ENCODE peak calls at places on chromosomes 7 and 10, in ten cellular contexts. D is H9, K is esophagus squamous epithelium, V is ascending aorta, T is A673, A is upper lobe of right lung, Q is OCI-LY7, S is fibroblast of lung, M is tibial artery, F is transverse colon. O is an unnamed sample. For H3K4me1, the result is how much of the 10 kb centered on the place peaks cover.

GRCh38 chr7:39667354-39667923 is 44.1 kb downstream of the RALA start:
- DNase-seq in D (no peak), K (no peak), V (no peak), T (peak), A (no peak), Q (no peak), S (peak), M (no peak), F (no peak), O (no peak)

GRCh38 chr10:45211576-45211975 is 103.8 kb downstream of the OR13A1 start:
- DNase-seq in D (no peak), K (no peak), V (no peak), T (no peak), A (no peak), Q (no peak), S (no peak), M (no peak), F (no peak), O (no peak)

GRCh38 chr7:25982684-25983083 is 169.3 kb upstream of the NFE2L3 start:
- DNase-seq in D (no peak), K (no peak), V (no peak), T (peak), A (no peak), Q (no peak), S (no peak), M (no peak), F (no peak), O (no peak)

GRCh38 chr7:134690016-134690415 is 43.4 kb downstream of the BPGM start:
- DNase-seq in D (no peak), K (no peak), V (no peak), T (peak), A (no peak), Q (no peak), S (peak), M (no peak), F (no peak), O (no peak)

GRCh38 chr7:108972009-108972408 is 402.3 kb downstream of the DNAJB9 start:
- DNase-seq in D (no peak), K (no peak), V (no peak), T (no peak), A (no peak), Q (no peak), S (no peak), M (no peak), F (no peak), O (no peak)

GRCh38 chr10:87696922-87697714 is 37.4 kb downstream of the PAPSS2 start:
- DNase-seq in D (no peak), K (no peak), V (no peak), T (no peak), A (no peak), Q (no peak), S (no peak), M (no peak), F (peak), O (peak)

GRCh38 chr7:12257582-12257981 is 46.5 kb downstream of the TMEM106B start:
- DNase-seq in D (no peak), K (no peak), V (no peak), T (no peak), A (no peak), Q (peak), S (peak), M (no peak), F (no peak), O (no peak)

GRCh38 chr7:150931199-150931869 is 46.8 kb downstream of the KCNH2 start:
- DNase-seq in D (no peak), K (no peak), V (no peak), T (no peak), A (no peak), Q (no peak), S (no peak), M (no peak), F (no peak), O (no peak)

GRCh38 chr7:28270536-28270935 is 89.9 kb upstream of the JAZF1 start:
- DNase-seq in D (no peak), K (no peak), V (no peak), T (no peak), A (no peak), Q (no peak), S (no peak), M (no peak), F (no peak), O (no peak)

GRCh38 chr7:47715631-47716068 is 133.7 kb upstream of the TNS3 start:
- DNase-seq in D (no peak), K (no peak), V (no peak), T (no peak), A (no peak), Q (no peak), S (no peak), M (no peak), F (no peak), O (no peak)

GRCh38 chr10:24965051-24965450 is 12.6 kb upstream of the PRTFDC1 start:
- DNase-seq in D (no peak), K (no peak), V (no peak), T (no peak), A (no peak), Q (no peak), S (no peak), M (no peak), F (no peak), O (no peak)

GRCh38 chr10:24963646-24964045 is 11.2 kb upstream of the PRTFDC1 start:
- DNase-seq in D (no peak), K (no peak), V (no peak), T (no peak), A (no peak), Q (no peak), S (no peak), M (no peak), F (no peak), O (no peak)

GRCh38 chr10:24966962-24967361 is 14.6 kb upstream of the PRTFDC1 start:
- DNase-seq in D (no peak), K (no peak), V (no peak), T (no peak), A (no peak), Q (no peak), S (no peak), M (no peak), F (no peak), O (no peak)

GRCh38 chr10:24961582-24961981 is 9.2 kb upstream of the PRTFDC1 start:
- DNase-seq in D (no peak), K (no peak), V (no peak), T (no peak), A (no peak), Q (no peak), S (no peak), M (no peak), F (no peak), O (no peak)

GRCh38 chr10:24962998-24963397 is 10.6 kb upstream of the PRTFDC1 start:
- DNase-seq in D (no peak), K (no peak), V (no peak), T (no peak), A (no peak), Q (no peak), S (peak), M (no peak), F (no peak), O (peak)
- H3K4me1 ChIP-seq in D (under half), K (under half), V (under half), T (under half), A (under half), Q (under half), S (under half), M (under half), F (under half), O (under half)

GRCh38 chr7:149864751-149865150 is 9.0 kb upstream of the ATP6V0E2 start:
- DNase-seq in D (no peak), K (no peak), V (no peak), T (no peak), A (no peak), Q (no peak), S (no peak), M (no peak), F (no peak), O (no peak)
- TF ChIP-seq CTCF in D (no peak), K (no peak), V (no peak), T (no peak), A (no peak), Q (no peak), S (no peak), M (no peak), F (no peak), O (no peak)

GRCh38 chr10:120436431-120437142 is 20.4 kb upstream of the PLPP4 start:
- DNase-seq in D (no peak), K (no peak), V (no peak), T (no peak), A (no peak), Q (no peak), S (no peak), M (no peak), F (no peak), O (no peak)
- H3K4me1 ChIP-seq in D (under half), K (under half), V (under half), T (under half), A (under half), Q (under half), S (under half), M (under half), F (under half), O (under half)

GRCh38 chr7:17558558-17559332 is 260.3 kb downstream of the AHR start:
- DNase-seq in D (no peak), K (no peak), V (no peak), T (no peak), A (no peak), Q (no peak), S (peak), M (no peak), F (peak), O (no peak)
- TF ChIP-seq CTCF in D (no peak), K (no peak), V (no peak), T (no peak), A (no peak), Q (no peak), S (no peak), M (no peak), F (no peak), O (no peak)

GRCh38 chr10:74032900-74033655 is 35.2 kb downstream of the VCL start:
- DNase-seq in D (no peak), K (no peak), V (no peak), T (no peak), A (no peak), Q (no peak), S (no peak), M (no peak), F (no peak), O (no peak)
- H3K4me1 ChIP-seq in D (under half), K (under half), V (under half), T (half or more), A (under half), Q (under half), S (under half), M (under half), F (under half), O (under half)

DNA sequence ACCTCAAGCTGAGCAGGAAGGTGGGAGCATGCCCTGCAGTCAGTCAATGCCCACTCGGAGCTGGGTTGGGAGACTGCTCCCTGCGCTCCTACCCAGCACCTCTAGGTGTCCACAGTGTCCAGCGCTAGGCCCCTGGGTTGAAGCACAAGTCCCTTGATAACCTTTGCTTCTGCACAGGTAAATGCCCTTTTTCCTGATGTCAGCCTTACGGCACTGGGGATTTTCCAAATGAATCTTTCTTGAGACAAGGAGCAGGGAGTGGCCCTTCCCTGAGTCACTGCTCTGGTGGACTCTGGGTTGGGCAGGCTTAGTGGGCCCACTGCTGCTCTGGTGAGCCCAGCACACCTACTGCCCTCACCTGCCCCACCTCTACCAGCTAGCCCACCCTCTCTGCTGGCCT is 61.9 kb upstream of the OPN4 start:
- DNase-seq in D (peak), K (no peak), V (no peak), T (no peak), A (no peak), Q (no peak), S (no peak), M (no peak), F (no peak), O (peak)
- TF ChIP-seq CTCF in D (peak), K (no peak), V (no peak), T (no peak), A (no peak), Q (no peak), S (no peak), M (no peak), F (no peak), O (no peak)

DNA sequence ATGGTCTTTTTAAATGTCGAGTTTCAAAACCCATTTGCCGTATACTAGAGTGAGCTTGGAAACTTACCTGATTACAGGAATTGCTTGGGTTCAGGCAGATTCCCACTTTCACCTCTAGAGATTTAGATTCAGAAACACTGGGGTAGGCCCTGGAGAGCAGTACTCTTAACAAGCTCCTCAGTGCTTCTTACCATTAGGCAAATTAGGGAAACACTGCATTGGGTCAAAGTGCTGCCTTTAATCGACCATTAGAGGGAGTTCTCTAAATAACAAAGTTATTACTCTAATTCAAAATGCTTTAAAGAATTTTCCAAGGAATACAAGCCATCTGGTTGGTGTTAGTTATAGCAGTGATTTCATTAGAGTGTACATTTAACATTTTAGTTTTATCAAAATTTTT is 324.6 kb downstream of the GFRA1 start:
- DNase-seq in D (no peak), K (no peak), V (no peak), T (peak), A (no peak), Q (peak), S (peak), M (no peak), F (no peak), O (no peak)
- H3K4me1 ChIP-seq in D (under half), K (under half), V (under half), T (under half), A (under half), Q (under half), S (under half), M (under half), F (under half), O (under half)

O was measured in mucosa of descending colon.